ENCODE peak calls at places on chromosome 13, in nine cellular contexts. S, J, P, L, F, G, Z, D and M are unnamed samples.

GRCh38 chr13:104577029-104577820 is 1511.0 kb upstream of the SLC10A2 start:
- DNase-seq in P (no peak), Z (no peak), D (no peak), J (no peak), F (no peak), L (no peak), S (no peak), G (no peak), M (no peak)

GRCh38 chr13:105627270-105627669 is 908.2 kb downstream of the EFNB2 start:
- DNase-seq in Z (no peak), G (no peak), F (no peak), L (no peak), J (no peak), S (no peak), D (no peak), P (no peak), M (no peak)

GRCh38 chr13:33355470-33355869 is 69.9 kb upstream of the STARD13 start:
- DNase-seq in G (no peak), F (no peak), D (peak), L (no peak), P (no peak), S (no peak), J (no peak), Z (no peak), M (no peak)

GRCh38 chr13:21583496-21583895 is 20.5 kb downstream of the MICU2 start:
- DNase-seq in Z (peak), F (no peak), G (no peak), D (peak), J (no peak), S (no peak), P (no peak), L (no peak), M (no peak)

GRCh38 chr13:110298566-110299321 is 8.2 kb downstream of the COL4A1 start:
- DNase-seq in S (no peak), D (peak), L (no peak), G (no peak), F (peak), P (no peak), Z (no peak), J (peak), M (no peak)

GRCh38 chr13:46173656-46174055 is 8.3 kb downstream of the LCP1 start:
- DNase-seq in S (peak), J (peak), G (no peak), D (no peak), P (no peak), L (no peak), Z (no peak), F (no peak), M (no peak)

GRCh38 chr13:107736149-107736548 is 479.2 kb downstream of the LIG4 start:
- DNase-seq in Z (no peak), P (no peak), D (no peak), S (no peak), L (no peak), J (no peak), G (no peak), F (no peak), M (no peak)

GRCh38 chr13:52159159-52159982 is at the start of gene NEK3:
- DNase-seq in Z (no peak), P (peak), G (peak), F (peak), L (peak), S (peak), D (peak), J (peak), M (peak)

GRCh38 chr13:108987488-108987887 is 358.1 kb downstream of the MYO16 start:
- DNase-seq in L (no peak), S (no peak), P (no peak), G (no peak), D (no peak), Z (peak), J (no peak), F (no peak), M (no peak)

GRCh38 chr13:21208755-21209154 is 32.3 kb downstream of the MRPL57 start:
- DNase-seq in Z (no peak), P (no peak), S (no peak), D (no peak), J (no peak), F (no peak), G (no peak), L (no peak), M (no peak)

GRCh38 chr13:45674908-45675307 is 27.2 kb upstream of the CBY2 start:
- DNase-seq in Z (peak), P (no peak), S (no peak), J (no peak), L (peak), G (no peak), F (no peak), D (no peak), M (no peak)

GRCh38 chr13:93226623-93227279 is at the start of gene GPC6:
- DNase-seq in G (peak), L (no peak), J (no peak), Z (peak), D (no peak), F (peak), P (no peak), S (no peak), M (no peak)

GRCh38 chr13:36082806-36083205 is 48.4 kb downstream of the DCLK1 start:
- DNase-seq in L (no peak), S (no peak), G (no peak), F (no peak), Z (no peak), J (no peak), P (no peak), D (no peak), M (no peak)